ENCODE peak calls at places on chromosomes 13 and 19, in seven cellular contexts. K is H9, D is neuronal stem cell, L is trophoblast cell, X is mesenchymal stem cell, R is mesendoderm, A is H1. F is an unnamed sample.

GRCh38 chr19:8487137-8487851 is 15.1 kb downstream of the PRAM1 start:
- DNase-seq in A (no peak), X (no peak), L (peak), D (no peak), K (no peak), R (peak), F (no peak)

GRCh38 chr19:1425102-1425842 is 12.9 kb upstream of the RPS15 start:
- DNase-seq in X (no peak), K (no peak), D (no peak), R (no peak), A (no peak), L (no peak), F (no peak)

GRCh38 chr19:47093841-47094240 is 19.7 kb downstream of the ZC3H4 start:
- DNase-seq in K (no peak), L (no peak), A (no peak), X (no peak), D (no peak), R (no peak), F (no peak)

GRCh38 chr19:9295411-9295849 is 14.2 kb downstream of the ZNF699 start:
- DNase-seq in L (no peak), D (no peak), A (no peak), K (no peak), X (no peak), R (peak), F (no peak)

GRCh38 chr19:48644839-48645651 is 942 bp downstream of the CA11 start:
- DNase-seq in X (peak), R (peak), L (peak), K (peak), A (peak), D (peak), F (peak)

GRCh38 chr13:83975668-83976165 is 93.4 kb upstream of the SLITRK1 start:
- DNase-seq in K (no peak), A (no peak), R (no peak), X (no peak), L (no peak), D (no peak), F (no peak)

GRCh38 chr13:100491164-100491847 is 97.3 kb downstream of the GGACT start:
- DNase-seq in A (no peak), R (no peak), X (peak), L (no peak), D (no peak), K (no peak), F (peak)

GRCh38 chr13:19646062-19646461 is 12.6 kb downstream of the MPHOSPH8 start:
- DNase-seq in K (no peak), R (peak), D (no peak), L (no peak), X (no peak), A (no peak), F (no peak)

GRCh38 chr13:79336971-79337370 is 69.1 kb downstream of the RBM26 start:
- DNase-seq in A (no peak), X (no peak), L (no peak), K (no peak), R (peak), D (no peak), F (no peak)

GRCh38 chr19:3966051-3967017 is 4.6 kb downstream of the DAPK3 start:
- DNase-seq in L (no peak), A (no peak), X (no peak), R (no peak), K (no peak), D (no peak), F (no peak)

GRCh38 chr19:7595466-7596133 is at the start of gene CAMSAP3:
- DNase-seq in K (peak), A (peak), D (peak), L (peak), R (peak), X (no peak), F (no peak)

GRCh38 chr13:78382481-78382880 is 220.9 kb downstream of the POU4F1 start:
- DNase-seq in A (no peak), R (no peak), D (no peak), K (no peak), X (no peak), L (no peak), F (no peak)

GRCh38 chr13:101751488-101751887 is 299.0 kb downstream of the ITGBL1 start:
- DNase-seq in D (no peak), R (peak), A (no peak), X (peak), K (no peak), L (peak), F (peak)

GRCh38 chr13:36357692-36358091 is 11.5 kb upstream of the SPART start:
- DNase-seq in K (no peak), D (no peak), X (no peak), L (no peak), A (no peak), R (no peak), F (no peak)

GRCh38 chr19:29672933-29673336 is 7.7 kb downstream of the PLEKHF1 start:
- DNase-seq in R (no peak), A (no peak), D (no peak), L (no peak), K (no peak), X (no peak), F (no peak)

GRCh38 chr19:48819366-48819816 is 8.6 kb upstream of the BCAT2 start:
- DNase-seq in X (no peak), R (no peak), A (no peak), L (no peak), K (no peak), D (no peak), F (peak)

GRCh38 chr19:6392219-6393073 is 518 bp downstream of the GTF2F1 start:
- DNase-seq in R (no peak), X (peak), A (no peak), L (no peak), D (no peak), K (no peak), F (no peak)

GRCh38 chr19:55212447-55212846 is 3.1 kb upstream of the PTPRH start:
- DNase-seq in A (no peak), K (no peak), L (peak), X (no peak), D (no peak), R (peak), F (no peak)

GRCh38 chr13:97253581-97254293 is 31.6 kb downstream of the MBNL2 start:
- DNase-seq in D (no peak), L (peak), X (no peak), A (no peak), R (no peak), K (no peak), F (no peak)

GRCh38 chr13:102191951-102192461 is 209.8 kb downstream of the FGF14 start:
- DNase-seq in R (no peak), A (no peak), L (no peak), K (no peak), D (peak), X (peak), F (peak)

GRCh38 chr19:41816761-41817160 is 20.4 kb downstream of the CEACAM3 start:
- DNase-seq in D (no peak), X (no peak), A (no peak), K (no peak), R (no peak), L (no peak), F (no peak)

GRCh38 chr13:101706651-101707050 is 254.2 kb downstream of the ITGBL1 start:
- DNase-seq in A (no peak), K (no peak), L (no peak), D (no peak), R (peak), X (peak), F (peak)

GRCh38 chr13:94764576-94765321 is 52.4 kb upstream of the SOX21 start:
- DNase-seq in L (no peak), D (peak), R (peak), K (no peak), A (no peak), X (no peak), F (no peak)

DNA sequence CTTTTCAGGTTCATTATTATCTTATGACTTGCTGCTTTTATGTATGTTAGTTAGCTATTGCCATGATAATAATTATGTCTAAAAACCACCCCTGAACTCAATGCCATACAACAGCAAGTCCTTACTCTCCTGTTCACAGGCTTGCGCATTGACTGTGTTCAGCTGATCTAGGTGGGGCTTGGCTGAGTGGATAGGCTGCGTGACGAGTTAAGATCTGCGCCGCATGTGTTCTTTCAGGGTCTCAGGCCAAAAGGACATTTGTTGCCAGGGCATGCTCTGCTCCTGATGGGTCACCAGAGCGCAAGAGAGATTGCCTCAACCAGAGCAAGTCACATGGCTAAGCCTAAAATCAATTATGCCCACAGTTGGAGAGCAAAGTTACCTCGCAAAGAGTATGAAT is 859 bp downstream of the ZNF568 start:
- DNase-seq in R (peak), A (no peak), D (peak), K (no peak), X (no peak), L (no peak), F (peak)
- H2BK5ac ChIP-seq in R (no peak), A (no peak), D (no peak), K (no peak), X (no peak), L (no peak), F (no peak)

GRCh38 chr19:17262557-17262956 is 2.0 kb downstream of the USHBP1 start:
- DNase-seq in D (no peak), R (no peak), X (no peak), A (no peak), K (no peak), L (no peak), F (no peak)
- H2BK5ac ChIP-seq in D (peak), R (no peak), X (no peak), A (no peak), K (no peak), L (no peak), F (no peak)

DNA sequence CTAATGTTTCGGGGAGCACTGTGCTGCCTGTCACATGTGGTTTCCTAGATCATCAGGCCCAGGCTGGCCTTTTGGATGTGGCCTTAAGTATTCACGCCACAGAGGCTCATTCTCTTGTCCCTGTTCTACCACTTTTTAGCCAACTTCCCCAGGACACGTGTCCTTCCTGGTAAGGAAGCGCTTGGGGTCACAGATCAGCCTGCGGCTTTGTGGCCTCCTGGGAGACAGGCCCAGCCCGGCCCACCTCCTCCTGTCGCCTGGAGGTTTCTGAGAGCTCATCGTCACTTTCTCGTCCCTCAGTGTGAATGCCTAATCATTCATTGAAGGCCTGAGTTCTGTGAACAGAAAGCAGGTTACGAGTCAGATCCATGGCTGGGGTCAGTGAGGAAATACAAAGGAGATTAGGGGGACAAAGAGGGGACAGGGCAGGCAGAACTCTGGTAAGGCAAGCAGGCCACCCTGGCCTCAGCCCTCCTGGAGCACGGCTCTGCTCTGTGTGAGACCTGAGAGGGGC is 38.5 kb upstream of the TSHZ3 start:
- DNase-seq in A (no peak), X (no peak), K (no peak), R (no peak), D (peak), L (no peak), F (no peak)
- H2BK5ac ChIP-seq in A (no peak), X (no peak), K (no peak), R (no peak), D (no peak), L (no peak), F (no peak)

DNA sequence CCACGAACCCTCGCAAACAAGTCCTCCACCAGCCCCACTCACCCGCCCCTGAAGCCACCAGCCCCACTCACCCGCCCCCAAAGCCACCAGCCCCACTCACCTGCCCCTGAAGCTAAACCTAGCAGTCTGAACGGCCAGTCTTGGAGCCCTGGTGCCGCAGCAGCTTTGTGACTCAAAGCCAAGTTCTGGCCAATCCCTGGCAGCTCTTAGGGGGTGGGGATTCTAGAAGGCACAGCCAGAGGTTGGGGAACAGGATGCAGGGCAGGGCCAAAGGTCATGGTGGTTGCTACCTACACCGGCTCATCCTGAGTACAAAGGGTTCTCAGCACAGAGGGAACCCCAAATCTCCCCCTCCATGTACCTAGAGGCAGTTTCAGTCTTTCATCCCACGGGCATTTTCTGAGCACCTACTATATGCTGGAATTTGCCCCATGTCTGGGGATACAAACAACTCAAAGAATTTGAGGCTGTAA is at the start of gene IQCN:
- DNase-seq in K (peak), A (no peak), L (peak), R (peak), D (no peak), X (peak), F (no peak)
- H2BK5ac ChIP-seq in K (no peak), A (no peak), L (no peak), R (no peak), D (no peak), X (peak), F (peak)